ENCODE peak calls at places on chromosomes 4 and X, in four cellular contexts. Y is foreskin keratinocyte, T is IMR-90, S is A549. I is an unnamed sample.

GRCh38 chr4:83356899-83357661 is 22.4 kb upstream of the HPSE start:
- ATAC-seq in T (peak), S (peak), Y (peak), I (peak)

GRCh38 chrX:108443065-108443464 is 3.4 kb downstream of the COL4A5 start:
- ATAC-seq in S (no peak), T (no peak), Y (no peak), I (no peak)

GRCh38 chrX:8803326-8803725 is 2.1 kb upstream of the FAM9A start:
- ATAC-seq in Y (no peak), T (no peak), S (no peak), I (no peak)

GRCh38 chrX:39450578-39450977 is 647.2 kb downstream of the BCOR start:
- ATAC-seq in T (no peak), Y (no peak), S (no peak), I (no peak)

GRCh38 chrX:66015906-66016689 is 23.8 kb downstream of the VSIG4 start:
- ATAC-seq in Y (no peak), T (no peak), S (no peak), I (peak)

GRCh38 chr4:163612762-163613161 is 118.3 kb downstream of the TMA16 start:
- ATAC-seq in Y (no peak), S (no peak), T (no peak), I (no peak)

GRCh38 chr4:97978791-97979488 is 164.3 kb downstream of the STPG2 start:
- ATAC-seq in Y (no peak), T (no peak), S (no peak), I (no peak)

GRCh38 chrX:57952320-57952678 is 42.0 kb upstream of the ZXDA start:
- ATAC-seq in T (no peak), S (no peak), Y (no peak), I (no peak)

GRCh38 chrX:41922125-41922521 is 1.2 kb downstream of the CASK start:
- ATAC-seq in S (peak), Y (peak), T (no peak), I (no peak)

GRCh38 chr4:41080964-41081363 is 133.4 kb downstream of the APBB2 start:
- ATAC-seq in T (no peak), S (no peak), Y (no peak), I (no peak)

GRCh38 chr4:138835833-138836521 is 179.6 kb upstream of the NOCT start:
- ATAC-seq in T (no peak), Y (peak), S (no peak), I (no peak)

GRCh38 chrX:111216293-111216801 is 53.9 kb downstream of the CAPN6 start:
- ATAC-seq in Y (no peak), T (no peak), S (no peak), I (no peak)

GRCh38 chrX:18702362-18703195 is 4.9 kb upstream of the PPEF1 start:
- ATAC-seq in T (peak), Y (peak), S (peak), I (no peak)

GRCh38 chr4:155972098-155972497 is 18.4 kb upstream of the CTSO start:
- ATAC-seq in Y (peak), S (peak), T (peak), I (no peak)

GRCh38 chrX:19695884-19696283 is 180.6 kb upstream of the MAP3K15 start:
- ATAC-seq in Y (peak), T (no peak), S (no peak), I (no peak)

GRCh38 chr4:166838975-166839614 is 395.2 kb downstream of the SPOCK3 start:
- ATAC-seq in Y (no peak), S (no peak), T (no peak), I (no peak)

GRCh38 chr4:143294310-143294709 is 42.4 kb upstream of the GAB1 start:
- ATAC-seq in T (peak), Y (no peak), S (no peak), I (no peak)

GRCh38 chr4:140252144-140252741 is 98.3 kb upstream of the MAML3 start:
- ATAC-seq in T (no peak), S (peak), Y (peak), I (peak)

I was measured in esophagus mucosa.